ENCODE peak calls at places on chromosomes 11 and 22, in nine cellular contexts. One of them, this sample, is unnamed.
A peak's percentile ranks its signal among the peaks of the same experiment; 100 is the strongest.

GRCh38 chr11:61168292-61168691 is 7.1 kb upstream of the VPS37C start:
- DNase-seq in Caki2: no peak
- DNase-seq in HEK293T: no peak
- DNase-seq in ovary: no peak
- DNase-seq in GM10248: peak; percentile 5
- DNase-seq in tibial artery: no peak
- DNase-seq in NCI-H2081: no peak
- DNase-seq in left ventricle myocardium inferior: no peak
- DNase-seq in fibroblast of the conjunctiva: no peak
- DNase-seq in this sample: no peak

GRCh38 chr22:30640361-30640760 is 4.8 kb downstream of the SLC35E4 start:
- DNase-seq in Caki2: no peak
- DNase-seq in HEK293T: no peak
- DNase-seq in ovary: no peak
- DNase-seq in GM10248: no peak
- DNase-seq in tibial artery: no peak
- DNase-seq in NCI-H2081: no peak
- DNase-seq in left ventricle myocardium inferior: no peak
- DNase-seq in fibroblast of the conjunctiva: no peak
- DNase-seq in this sample: no peak

GRCh38 chr11:315051-315481 is 1.2 kb downstream of the IFITM1 start:
- DNase-seq in Caki2: no peak
- DNase-seq in HEK293T: no peak
- DNase-seq in ovary: no peak
- DNase-seq in GM10248: no peak
- DNase-seq in tibial artery: no peak
- DNase-seq in NCI-H2081: no peak
- DNase-seq in left ventricle myocardium inferior: no peak
- DNase-seq in fibroblast of the conjunctiva: no peak
- DNase-seq in this sample: no peak

GRCh38 chr11:78420255-78420764 is 2.7 kb upstream of the GAB2 start:
- DNase-seq in Caki2: peak; percentile 17
- DNase-seq in HEK293T: peak; percentile 31
- DNase-seq in ovary: peak; percentile 82
- DNase-seq in GM10248: no peak
- DNase-seq in tibial artery: peak; percentile 92
- DNase-seq in NCI-H2081: peak; percentile 77
- DNase-seq in left ventricle myocardium inferior: peak; percentile 75
- DNase-seq in fibroblast of the conjunctiva: peak; percentile 80
- DNase-seq in this sample: no peak

GRCh38 chr11:110505514-110506284 is 76.0 kb downstream of the FDX1 start:
- DNase-seq in Caki2: no peak
- DNase-seq in HEK293T: no peak
- DNase-seq in ovary: no peak
- DNase-seq in GM10248: no peak
- DNase-seq in tibial artery: no peak
- DNase-seq in NCI-H2081: no peak
- DNase-seq in left ventricle myocardium inferior: peak; percentile 20
- DNase-seq in fibroblast of the conjunctiva: no peak
- DNase-seq in this sample: peak; percentile 89

GRCh38 chr22:30202531-30203006 is 44.0 kb downstream of the LIF start:
- DNase-seq in Caki2: no peak
- DNase-seq in HEK293T: no peak
- DNase-seq in ovary: peak; percentile 69
- DNase-seq in GM10248: no peak
- DNase-seq in tibial artery: no peak
- DNase-seq in NCI-H2081: no peak
- DNase-seq in left ventricle myocardium inferior: no peak
- DNase-seq in fibroblast of the conjunctiva: no peak
- DNase-seq in this sample: no peak

GRCh38 chr22:35627267-35628041 is 10.3 kb upstream of the MB start:
- DNase-seq in Caki2: peak; percentile 100
- DNase-seq in HEK293T: peak; percentile 55
- DNase-seq in ovary: peak; percentile 88
- DNase-seq in GM10248: peak; percentile 74
- DNase-seq in tibial artery: peak; percentile 91
- DNase-seq in NCI-H2081: peak; percentile 65
- DNase-seq in left ventricle myocardium inferior: peak; percentile 82
- DNase-seq in fibroblast of the conjunctiva: peak; percentile 73
- DNase-seq in this sample: peak; percentile 97

GRCh38 chr11:17500673-17501072 is 24.0 kb upstream of the ABCC8 start:
- DNase-seq in Caki2: no peak
- DNase-seq in HEK293T: no peak
- DNase-seq in ovary: no peak
- DNase-seq in GM10248: no peak
- DNase-seq in tibial artery: no peak
- DNase-seq in NCI-H2081: no peak
- DNase-seq in left ventricle myocardium inferior: no peak
- DNase-seq in fibroblast of the conjunctiva: no peak
- DNase-seq in this sample: no peak

GRCh38 chr11:91956711-91957110 is 267.9 kb upstream of the FAT3 start:
- DNase-seq in Caki2: no peak
- DNase-seq in HEK293T: no peak
- DNase-seq in ovary: no peak
- DNase-seq in GM10248: no peak
- DNase-seq in tibial artery: no peak
- DNase-seq in NCI-H2081: no peak
- DNase-seq in left ventricle myocardium inferior: no peak
- DNase-seq in fibroblast of the conjunctiva: no peak
- DNase-seq in this sample: no peak

GRCh38 chr22:44207173-44207980 is 26.7 kb downstream of the PARVG start:
- DNase-seq in Caki2: no peak
- DNase-seq in HEK293T: no peak
- DNase-seq in ovary: no peak
- DNase-seq in GM10248: no peak
- DNase-seq in tibial artery: no peak
- DNase-seq in NCI-H2081: no peak
- DNase-seq in left ventricle myocardium inferior: no peak
- DNase-seq in fibroblast of the conjunctiva: no peak
- DNase-seq in this sample: no peak

GRCh38 chr11:11373934-11374333 is 20.9 kb upstream of the CSNK2A3 start:
- DNase-seq in Caki2: no peak
- DNase-seq in HEK293T: no peak
- DNase-seq in ovary: no peak
- DNase-seq in GM10248: no peak
- DNase-seq in tibial artery: no peak
- DNase-seq in NCI-H2081: no peak
- DNase-seq in left ventricle myocardium inferior: no peak
- DNase-seq in fibroblast of the conjunctiva: no peak
- DNase-seq in this sample: no peak

GRCh38 chr11:64580387-64580786 is 10.6 kb upstream of the SLC22A12 start:
- DNase-seq in Caki2: no peak
- DNase-seq in HEK293T: no peak
- DNase-seq in ovary: peak; percentile 35
- DNase-seq in GM10248: no peak
- DNase-seq in tibial artery: no peak
- DNase-seq in NCI-H2081: no peak
- DNase-seq in left ventricle myocardium inferior: no peak
- DNase-seq in fibroblast of the conjunctiva: no peak
- DNase-seq in this sample: no peak

GRCh38 chr22:44383652-44384562 is 71.2 kb upstream of the SHISAL1 start:
- DNase-seq in Caki2: no peak
- DNase-seq in HEK293T: no peak
- DNase-seq in ovary: no peak
- DNase-seq in GM10248: no peak
- DNase-seq in tibial artery: no peak
- DNase-seq in NCI-H2081: no peak
- DNase-seq in left ventricle myocardium inferior: no peak
- DNase-seq in fibroblast of the conjunctiva: no peak
- DNase-seq in this sample: no peak

GRCh38 chr11:114075343-114075610 is 15.8 kb downstream of the ZBTB16 start:
- DNase-seq in Caki2: no peak
- DNase-seq in HEK293T: no peak
- DNase-seq in ovary: peak; percentile 28
- DNase-seq in GM10248: no peak
- DNase-seq in tibial artery: no peak
- DNase-seq in NCI-H2081: no peak
- DNase-seq in left ventricle myocardium inferior: no peak
- DNase-seq in fibroblast of the conjunctiva: no peak
- DNase-seq in this sample: no peak

GRCh38 chr11:44097821-44098220 is 2.3 kb downstream of the EXT2 start:
- DNase-seq in Caki2: no peak
- DNase-seq in HEK293T: no peak
- DNase-seq in ovary: no peak
- DNase-seq in GM10248: no peak
- DNase-seq in tibial artery: no peak
- DNase-seq in NCI-H2081: no peak
- DNase-seq in left ventricle myocardium inferior: no peak
- DNase-seq in fibroblast of the conjunctiva: no peak
- DNase-seq in this sample: no peak

GRCh38 chr11:77253690-77254089 is 47.8 kb downstream of the GDPD4 start:
- DNase-seq in Caki2: no peak
- DNase-seq in HEK293T: no peak
- DNase-seq in ovary: no peak
- DNase-seq in GM10248: no peak
- DNase-seq in tibial artery: no peak
- DNase-seq in NCI-H2081: no peak
- DNase-seq in left ventricle myocardium inferior: no peak
- DNase-seq in fibroblast of the conjunctiva: no peak
- DNase-seq in this sample: no peak

GRCh38 chr11:118084247-118084646 is 2.5 kb downstream of the SMIM35 start:
- DNase-seq in Caki2: no peak
- DNase-seq in HEK293T: no peak
- DNase-seq in ovary: no peak
- DNase-seq in GM10248: no peak
- DNase-seq in tibial artery: no peak
- DNase-seq in NCI-H2081: no peak
- DNase-seq in left ventricle myocardium inferior: no peak
- DNase-seq in fibroblast of the conjunctiva: no peak
- DNase-seq in this sample: no peak